ENCODE peak calls at places on chromosome 2, in ten cellular contexts. One of them, this sample, is unnamed.

GRCh38 chr2:78237704-78238103 is 715.5 kb upstream of the LRRTM4 start:
- DNase-seq in GM04504: no peak
- DNase-seq in body of pancreas: no peak
- DNase-seq in activated naive CD4-positive, alpha-beta T cell: no peak
- DNase-seq in HTR-8/SVneo: no peak
- DNase-seq in uterus: no peak
- DNase-seq in foreskin fibroblast: no peak
- DNase-seq in T-helper 17 cell: no peak
- DNase-seq in stomach: no peak
- DNase-seq in occipital lobe: no peak
- DNase-seq in this sample: no peak

GRCh38 chr2:127056086-127056485 is 50.9 kb downstream of the BIN1 start:
- DNase-seq in GM04504: no peak
- DNase-seq in body of pancreas: no peak
- DNase-seq in activated naive CD4-positive, alpha-beta T cell: no peak
- DNase-seq in HTR-8/SVneo: no peak
- DNase-seq in uterus: no peak
- DNase-seq in foreskin fibroblast: no peak
- DNase-seq in T-helper 17 cell: no peak
- DNase-seq in stomach: no peak
- DNase-seq in occipital lobe: no peak
- DNase-seq in this sample: peak

GRCh38 chr2:72887836-72888437 is 729 bp downstream of the SPR start:
- DNase-seq in GM04504: peak
- DNase-seq in body of pancreas: peak
- DNase-seq in activated naive CD4-positive, alpha-beta T cell: no peak
- DNase-seq in HTR-8/SVneo: peak
- DNase-seq in uterus: peak
- DNase-seq in foreskin fibroblast: peak
- DNase-seq in T-helper 17 cell: peak
- DNase-seq in stomach: peak
- DNase-seq in occipital lobe: peak
- DNase-seq in this sample: peak

GRCh38 chr2:66379473-66379872 is 55.5 kb upstream of the MEIS1 start:
- DNase-seq in GM04504: no peak
- DNase-seq in body of pancreas: no peak
- DNase-seq in activated naive CD4-positive, alpha-beta T cell: no peak
- DNase-seq in HTR-8/SVneo: no peak
- DNase-seq in uterus: no peak
- DNase-seq in foreskin fibroblast: no peak
- DNase-seq in T-helper 17 cell: no peak
- DNase-seq in stomach: no peak
- DNase-seq in occipital lobe: no peak
- DNase-seq in this sample: no peak

GRCh38 chr2:227370791-227371312 is 8.3 kb downstream of the TM4SF20 start:
- DNase-seq in GM04504: no peak
- DNase-seq in body of pancreas: peak
- DNase-seq in activated naive CD4-positive, alpha-beta T cell: no peak
- DNase-seq in HTR-8/SVneo: no peak
- DNase-seq in uterus: no peak
- DNase-seq in foreskin fibroblast: peak
- DNase-seq in T-helper 17 cell: no peak
- DNase-seq in stomach: no peak
- DNase-seq in occipital lobe: no peak
- DNase-seq in this sample: peak

GRCh38 chr2:238509151-238509820 is 82.6 kb downstream of the ASB1 start:
- DNase-seq in GM04504: no peak
- DNase-seq in body of pancreas: no peak
- DNase-seq in activated naive CD4-positive, alpha-beta T cell: no peak
- DNase-seq in HTR-8/SVneo: no peak
- DNase-seq in uterus: no peak
- DNase-seq in foreskin fibroblast: peak
- DNase-seq in T-helper 17 cell: no peak
- DNase-seq in stomach: no peak
- DNase-seq in occipital lobe: no peak
- DNase-seq in this sample: no peak

GRCh38 chr2:106205488-106205887 is 11.4 kb upstream of the UXS1 start:
- DNase-seq in GM04504: no peak
- DNase-seq in body of pancreas: no peak
- DNase-seq in activated naive CD4-positive, alpha-beta T cell: no peak
- DNase-seq in HTR-8/SVneo: no peak
- DNase-seq in uterus: no peak
- DNase-seq in foreskin fibroblast: no peak
- DNase-seq in T-helper 17 cell: no peak
- DNase-seq in stomach: no peak
- DNase-seq in occipital lobe: no peak
- DNase-seq in this sample: no peak

GRCh38 chr2:190607657-190608357 is 41.1 kb upstream of the NAB1 start:
- DNase-seq in GM04504: no peak
- DNase-seq in body of pancreas: no peak
- DNase-seq in activated naive CD4-positive, alpha-beta T cell: no peak
- DNase-seq in HTR-8/SVneo: peak
- DNase-seq in uterus: no peak
- DNase-seq in foreskin fibroblast: peak
- DNase-seq in T-helper 17 cell: no peak
- DNase-seq in stomach: no peak
- DNase-seq in occipital lobe: no peak
- DNase-seq in this sample: no peak

GRCh38 chr2:196927318-196928225 is 1.1 kb upstream of the PGAP1 start:
- DNase-seq in GM04504: peak
- DNase-seq in body of pancreas: peak
- DNase-seq in activated naive CD4-positive, alpha-beta T cell: no peak
- DNase-seq in HTR-8/SVneo: no peak
- DNase-seq in uterus: peak
- DNase-seq in foreskin fibroblast: peak
- DNase-seq in T-helper 17 cell: peak
- DNase-seq in stomach: no peak
- DNase-seq in occipital lobe: peak
- DNase-seq in this sample: peak

GRCh38 chr2:158644139-158644538 is 151.0 kb upstream of the DAPL1 start:
- DNase-seq in GM04504: peak
- DNase-seq in body of pancreas: no peak
- DNase-seq in activated naive CD4-positive, alpha-beta T cell: no peak
- DNase-seq in HTR-8/SVneo: peak
- DNase-seq in uterus: no peak
- DNase-seq in foreskin fibroblast: peak
- DNase-seq in T-helper 17 cell: no peak
- DNase-seq in stomach: no peak
- DNase-seq in occipital lobe: no peak
- DNase-seq in this sample: no peak

This sample was measured in heart right ventricle.